ENCODE peak calls at places on chromosome 16, in four cellular contexts. E is fibroblast of mammary gland, L is lower lobe of right lung, K is IMR-90. C is an unnamed sample.

GRCh38 chr16:1195393-1195666 is 29.7 kb downstream of the TPSG1 start:
- DNase-seq in E (no peak), L (no peak), K (no peak), C (no peak)

GRCh38 chr16:75064403-75065148 is 52.0 kb downstream of the LDHD start:
- DNase-seq in E (no peak), L (peak; percentile 53), K (peak; percentile 39), C (no peak)

GRCh38 chr16:330746-331145 is 21.8 kb downstream of the AXIN1 start:
- DNase-seq in L (no peak), K (no peak), E (no peak), C (no peak)

GRCh38 chr16:3074860-3075545 is 9.6 kb downstream of the IL32 start:
- DNase-seq in K (no peak), E (no peak), L (no peak), C (no peak)

GRCh38 chr16:66923247-66923851 is 2.0 kb downstream of the RRAD start:
- DNase-seq in K (peak; percentile 47), E (peak; percentile 77), L (no peak), C (no peak)

GRCh38 chr16:11595908-11596504 is 9.3 kb upstream of the LITAF start:
- DNase-seq in L (peak; percentile 26), E (no peak), K (no peak), C (no peak)

GRCh38 chr16:54446639-54447038 is 160.1 kb upstream of the IRX3 start:
- DNase-seq in K (no peak), L (no peak), E (peak; percentile 95), C (no peak)

GRCh38 chr16:85058909-85059308 is 31.3 kb downstream of the KIAA0513 start:
- DNase-seq in K (no peak), L (no peak), E (no peak), C (no peak)

GRCh38 chr16:17801024-17801423 is 330.3 kb upstream of the XYLT1 start:
- DNase-seq in K (peak; percentile 37), L (no peak), E (peak; percentile 61), C (no peak)

GRCh38 chr16:3577302-3577752 is at the start of gene NLRC3:
- DNase-seq in L (no peak), E (no peak), K (no peak), C (no peak)

GRCh38 chr16:87570938-87571867 is 31.1 kb upstream of the JPH3 start:
- DNase-seq in E (peak; percentile 40), K (peak; percentile 53), L (peak; percentile 63), C (no peak)
- TF ChIP-seq CTCF in E (peak; percentile 40), K (peak; percentile 64), L (peak; percentile 44), C (peak; percentile 31)

GRCh38 chr16:13833510-13833909 is 86.4 kb upstream of the ERCC4 start:
- DNase-seq in K (no peak), E (no peak), L (no peak), C (no peak)
- H3K4me3 ChIP-seq in K (no peak overlapping the region), E (no peak overlapping the region), L (no peak overlapping the region), C (no peak overlapping the region)

DNA sequence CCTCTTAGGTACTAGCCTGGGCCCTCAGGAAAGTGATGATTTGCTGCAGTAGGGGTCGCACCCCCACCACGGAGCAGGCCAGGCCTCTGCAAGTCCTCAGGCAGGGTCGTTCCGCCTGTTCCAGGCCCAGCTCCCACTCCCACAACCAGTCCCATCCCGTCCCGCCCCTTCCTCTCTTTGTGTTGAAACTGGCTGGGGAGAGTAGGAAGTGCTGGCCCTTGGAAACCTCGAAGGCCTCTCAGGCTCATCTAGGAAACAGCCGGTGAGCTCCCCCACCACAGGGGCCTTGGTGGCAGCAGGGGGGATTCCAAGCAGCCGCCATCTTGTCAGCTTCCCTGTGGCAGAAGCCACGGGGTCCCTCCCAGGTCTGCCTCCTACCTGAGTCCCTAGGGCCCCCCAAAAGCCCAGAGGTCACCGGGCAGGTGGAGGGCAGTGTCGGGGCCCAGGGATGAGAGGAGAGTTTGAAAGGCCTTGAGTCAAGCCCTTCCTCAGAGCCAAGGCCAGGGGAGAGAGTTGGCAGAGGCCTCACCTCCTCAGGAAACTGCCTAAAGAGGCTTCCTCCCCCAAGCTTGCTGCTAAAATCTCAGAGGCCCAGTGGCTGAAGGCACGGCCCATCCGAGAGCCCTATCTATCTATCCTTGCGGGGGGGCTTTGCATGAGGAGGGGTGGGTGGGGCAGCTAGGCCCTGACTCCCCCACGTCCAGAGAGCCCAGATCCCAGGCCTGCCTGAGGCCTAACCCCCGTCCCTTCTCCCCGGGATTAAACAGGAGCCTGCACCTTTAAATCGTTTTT is 22.2 kb downstream of the MMP15 start:
- DNase-seq in L (no peak), E (no peak), K (no peak), C (no peak)
- TF ChIP-seq CTCF in L (no peak), E (no peak), K (no peak), C (no peak)

GRCh38 chr16:69108069-69108904 is 2.8 kb downstream of the HAS3 start:
- DNase-seq in L (no peak), K (no peak), E (no peak), C (no peak)

GRCh38 chr16:69110406-69110805 is 5.0 kb downstream of the HAS3 start:
- DNase-seq in E (no peak), L (no peak), K (no peak), C (no peak)

GRCh38 chr16:69109486-69110270 is 4.2 kb downstream of the HAS3 start:
- DNase-seq in K (no peak), E (no peak), L (no peak), C (no peak)

GRCh38 chr16:69107311-69107962 is 2.0 kb downstream of the HAS3 start:
- DNase-seq in K (no peak), E (peak; percentile 27), L (peak; percentile 67), C (no peak)

DNA sequence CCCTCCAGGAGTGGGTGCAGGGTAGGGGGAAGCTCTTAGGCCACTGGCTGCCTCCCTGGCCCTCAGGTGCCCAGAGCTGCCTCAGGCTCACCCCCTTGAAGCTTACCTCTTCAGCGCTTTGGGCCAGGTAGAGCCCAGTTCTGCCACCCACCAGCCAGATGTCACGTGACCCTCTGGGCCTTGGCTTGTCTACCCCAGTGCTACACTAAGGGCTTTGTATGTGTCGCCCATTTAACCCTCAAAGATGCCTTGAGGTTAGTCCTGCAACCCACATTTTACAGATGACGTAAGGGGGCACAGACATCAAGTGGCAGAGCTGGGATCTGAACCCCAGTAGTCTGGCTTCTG is 3.4 kb downstream of the HAS3 start:
- DNase-seq in K (no peak), E (no peak), L (no peak), C (no peak)
- H3K4me3 ChIP-seq in K (no peak overlapping the region), E (no peak overlapping the region), L (peak overlapping the region; percentile 57), C (no peak overlapping the region)

GRCh38 chr16:49377196-49377755 is 3.7 kb downstream of the C16orf78 start:
- DNase-seq in E (no peak), K (no peak), L (no peak), C (no peak)

GRCh38 chr16:49378238-49378637 is 4.6 kb downstream of the C16orf78 start:
- DNase-seq in K (no peak), L (no peak), E (no peak), C (no peak)

GRCh38 chr16:49378816-49379215 is 5.2 kb downstream of the C16orf78 start:
- DNase-seq in L (no peak), K (no peak), E (no peak), C (no peak)

DNA sequence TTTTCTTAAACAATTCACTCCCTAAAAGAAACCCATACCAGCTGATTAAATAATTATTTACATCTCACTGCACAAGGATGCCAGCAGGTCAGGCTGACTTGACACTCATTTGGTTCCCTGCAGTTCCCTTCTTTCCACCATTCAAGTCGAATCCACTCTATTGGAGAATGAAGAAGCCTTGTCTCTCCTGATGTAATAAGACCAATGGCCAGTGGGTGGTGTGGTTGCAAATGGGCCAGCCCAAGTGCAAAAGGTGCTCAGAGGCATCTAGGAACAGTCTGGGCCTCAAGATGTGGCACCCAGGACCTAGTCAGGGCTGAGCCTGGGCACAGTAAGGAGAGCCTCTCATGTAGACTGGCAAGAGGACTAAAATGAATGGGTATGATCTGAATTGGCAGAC is 9.3 kb downstream of the C16orf78 start:
- DNase-seq in E (no peak), K (no peak), L (no peak), C (no peak)
- TF ChIP-seq CTCF in E (no peak), K (no peak), L (no peak), C (no peak)

GRCh38 chr16:8697965-8698364 is 23.5 kb downstream of the ABAT start:
- DNase-seq in L (no peak), E (no peak), K (no peak), C (no peak)

GRCh38 chr16:8696880-8697279 is 22.5 kb downstream of the ABAT start:
- DNase-seq in K (no peak), E (no peak), L (no peak), C (no peak)

GRCh38 chr16:8689686-8690085 is 15.3 kb downstream of the ABAT start:
- DNase-seq in E (no peak), L (no peak), K (no peak), C (no peak)

GRCh38 chr16:8691728-8692127 is 17.3 kb downstream of the ABAT start:
- DNase-seq in L (no peak), E (no peak), K (no peak), C (no peak)

DNA sequence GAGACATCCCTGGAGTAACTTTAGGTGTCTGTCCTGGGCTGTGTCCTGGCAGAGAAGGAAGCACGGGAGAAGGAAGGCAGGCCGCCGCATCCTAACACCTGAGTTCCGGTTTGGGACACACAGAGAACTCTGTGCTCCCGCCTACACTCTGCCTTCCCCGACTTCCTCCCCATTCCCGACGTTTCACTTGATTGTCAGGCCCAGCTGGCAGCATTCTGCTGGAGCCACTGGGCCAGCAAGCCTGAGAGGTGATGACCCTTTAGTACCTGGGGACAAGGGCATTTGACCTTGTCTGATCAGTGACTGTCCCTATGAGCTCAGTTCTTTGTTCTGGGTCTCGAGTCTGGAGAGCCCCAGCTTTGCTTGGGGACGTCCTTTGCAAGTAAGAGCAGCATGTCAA is 20.4 kb downstream of the ABAT start:
- DNase-seq in K (no peak), L (no peak), E (no peak), C (no peak)
- H3K4me3 ChIP-seq in K (no peak overlapping the region), L (no peak overlapping the region), E (no peak overlapping the region), C (no peak overlapping the region)